ENCODE peak calls at places on chromosomes 6 and 20, in seven cellular contexts. Y is HepG2; Q is CD4-positive, CD25-positive, alpha-beta regulatory T cell; D is tibial artery; K is CD8-positive, alpha-beta memory T cell; V is cardiac muscle cell; C is gastrocnemius medialis. R is an unnamed sample.
A peak's percentile ranks its signal among the peaks of the same experiment; 100 is the strongest.

GRCh38 chr6:53922571-53922981 is 127.8 kb downstream of the LRRC1 start:
- DNase-seq in Y (peak; percentile 20), V (no peak), C (no peak), Q (no peak), K (no peak), D (no peak), R (no peak)

GRCh38 chr6:106446287-106446885 is 85.9 kb downstream of the CRYBG1 start:
- DNase-seq in K (peak; percentile 13), Y (no peak), V (peak; percentile 27), D (no peak), C (no peak), Q (peak; percentile 38), R (no peak)

GRCh38 chr6:160445130-160445529 is 97.0 kb downstream of the SLC22A3 start:
- DNase-seq in K (no peak), Y (no peak), Q (no peak), C (no peak), V (no peak), D (no peak), R (no peak)

GRCh38 chr6:3293271-3294155 is 34.8 kb downstream of the PSMG4 start:
- DNase-seq in D (peak; percentile 13), V (no peak), Q (no peak), K (no peak), Y (no peak), C (peak; percentile 8), R (no peak)

GRCh38 chr6:3269412-3269975 is 10.7 kb downstream of the PSMG4 start:
- DNase-seq in V (no peak), Y (no peak), Q (no peak), C (no peak), K (no peak), D (no peak), R (no peak)

GRCh38 chr6:150068173-150068785 is 642 bp downstream of the ULBP3 start:
- DNase-seq in V (no peak), C (no peak), Y (no peak), D (no peak), K (no peak), Q (peak; percentile 17), R (no peak)

GRCh38 chr20:57106692-57107091 is 159.7 kb downstream of the BMP7 start:
- DNase-seq in Y (no peak), C (no peak), D (no peak), K (no peak), Q (no peak), V (no peak), R (no peak)

GRCh38 chr6:95572098-95572497 is 5.2 kb upstream of the MANEA start:
- DNase-seq in Q (peak; percentile 20), Y (no peak), K (no peak), V (no peak), D (no peak), C (no peak), R (no peak)

GRCh38 chr20:50592282-50593004 is 82.3 kb downstream of the PTPN1 start:
- DNase-seq in D (no peak), Y (no peak), C (peak; percentile 48), V (no peak), Q (no peak), K (no peak), R (peak; percentile 73)

GRCh38 chr6:116255246-116255800 is 1.4 kb upstream of the TSPYL4 start:
- DNase-seq in Y (peak; percentile 65), K (no peak), Q (no peak), C (no peak), V (peak; percentile 35), D (no peak), R (no peak)

GRCh38 chr6:30881987-30882763 is 2.1 kb upstream of the DDR1 start:
- DNase-seq in Y (no peak), V (peak; percentile 48), K (no peak), C (no peak), D (no peak), Q (no peak), R (no peak)

GRCh38 chr6:3259491-3259958 is 778 bp downstream of the PSMG4 start:
- DNase-seq in V (peak; percentile 31), K (no peak), C (peak; percentile 31), Y (peak; percentile 36), D (no peak), Q (peak; percentile 54), R (peak; percentile 31)

GRCh38 chr6:1689141-1689540 is 79.4 kb downstream of the FOXC1 start:
- DNase-seq in D (no peak), Q (no peak), C (no peak), V (no peak), K (no peak), Y (no peak), R (no peak)

GRCh38 chr6:133101790-133102189 is 139.4 kb upstream of the EYA4 start:
- DNase-seq in Y (no peak), K (no peak), V (no peak), C (no peak), D (no peak), Q (no peak), R (no peak)

GRCh38 chr6:35678814-35679213 is 9.9 kb downstream of the FKBP5 start:
- DNase-seq in Y (no peak), V (no peak), D (no peak), C (no peak), K (no peak), Q (no peak), R (no peak)

GRCh38 chr6:6801635-6802218 is 213.2 kb downstream of the LY86 start:
- DNase-seq in V (no peak), D (no peak), Y (no peak), Q (no peak), K (no peak), C (no peak), R (no peak)

GRCh38 chr6:26183581-26184408 is 96.6 kb downstream of the HFE start:
- DNase-seq in D (peak; percentile 59), Q (peak; percentile 95), C (no peak), V (peak; percentile 93), K (peak; percentile 77), Y (no peak), R (peak; percentile 53)

GRCh38 chr6:54102239-54102638 is 9.0 kb upstream of the MLIP start:
- DNase-seq in C (no peak), Q (no peak), K (no peak), V (no peak), D (no peak), Y (no peak), R (no peak)

GRCh38 chr6:14105547-14105946 is 12.0 kb upstream of the CD83 start:
- DNase-seq in V (no peak), Y (no peak), D (no peak), K (no peak), C (no peak), Q (no peak), R (no peak)

GRCh38 chr6:34148864-34149810 is 3.2 kb upstream of the GRM4 start:
- DNase-seq in K (no peak), D (no peak), Y (no peak), Q (no peak), C (no peak), V (no peak), R (no peak)

GRCh38 chr20:1376453-1377270 is 16.2 kb downstream of the FKBP1A start:
- DNase-seq in Y (no peak), C (no peak), D (no peak), V (no peak), K (no peak), Q (no peak), R (no peak)

GRCh38 chr20:1375515-1375914 is 17.3 kb downstream of the FKBP1A start:
- DNase-seq in V (peak; percentile 75), K (no peak), D (no peak), Q (no peak), C (peak; percentile 56), Y (no peak), R (no peak)

GRCh38 chr20:1376007-1376406 is 16.8 kb downstream of the FKBP1A start:
- DNase-seq in Q (no peak), D (no peak), C (no peak), K (no peak), Y (no peak), V (no peak), R (no peak)

GRCh38 chr20:1377341-1377871 is 15.4 kb downstream of the FKBP1A start:
- DNase-seq in C (no peak), Q (no peak), V (no peak), K (no peak), D (no peak), Y (no peak), R (no peak)

DNA sequence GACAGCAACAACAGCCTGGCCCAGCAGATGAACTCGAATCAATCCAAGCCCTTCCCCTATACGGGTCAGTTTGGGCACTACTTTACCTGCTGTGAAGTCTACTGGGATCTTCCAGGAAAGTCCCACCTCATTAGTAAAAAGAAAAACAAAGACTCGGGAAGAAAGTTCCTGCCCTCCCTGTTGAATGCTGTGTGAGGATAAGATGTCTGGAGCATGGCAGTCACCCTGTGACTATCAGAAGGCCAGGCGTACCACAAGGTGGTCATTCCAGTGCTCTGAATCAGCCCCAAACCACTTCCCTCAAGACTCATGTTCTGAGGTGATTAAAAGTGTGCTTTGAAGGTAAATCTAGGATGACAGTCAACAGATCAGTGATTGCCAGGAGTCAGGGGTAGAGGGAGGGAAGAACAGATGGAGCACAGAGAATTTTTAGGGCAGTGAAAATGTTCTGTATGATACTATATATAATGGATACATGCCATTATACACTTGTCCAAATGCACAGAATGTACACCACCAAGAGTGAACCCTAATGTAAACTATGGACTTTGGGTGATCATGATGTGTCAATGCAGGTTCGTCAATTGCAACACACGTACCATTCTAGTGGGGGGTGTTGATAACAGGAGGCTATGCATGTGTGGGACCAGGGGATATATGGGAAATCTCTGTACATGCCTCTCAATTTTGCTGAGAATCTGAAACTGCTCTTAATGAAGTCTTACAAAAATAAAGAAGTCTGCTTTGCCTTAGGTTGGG is 14.7 kb downstream of the FKBP1A start:
- DNase-seq in Q (no peak), V (no peak), K (no peak), Y (peak; percentile 48), C (no peak), D (no peak), R (no peak)
- H3K4me1 ChIP-seq in Q (peaks cover 45% of the 10 kb centered on the region), V (peaks cover 3% of the 10 kb centered on the region), K (peaks cover 69% of the 10 kb centered on the region), Y (peaks cover 60% of the 10 kb centered on the region), C (peaks cover 85% of the 10 kb centered on the region), D (no peaks in the 10 kb centered on the region), R (peaks cover 100% of the 10 kb centered on the region)

DNA sequence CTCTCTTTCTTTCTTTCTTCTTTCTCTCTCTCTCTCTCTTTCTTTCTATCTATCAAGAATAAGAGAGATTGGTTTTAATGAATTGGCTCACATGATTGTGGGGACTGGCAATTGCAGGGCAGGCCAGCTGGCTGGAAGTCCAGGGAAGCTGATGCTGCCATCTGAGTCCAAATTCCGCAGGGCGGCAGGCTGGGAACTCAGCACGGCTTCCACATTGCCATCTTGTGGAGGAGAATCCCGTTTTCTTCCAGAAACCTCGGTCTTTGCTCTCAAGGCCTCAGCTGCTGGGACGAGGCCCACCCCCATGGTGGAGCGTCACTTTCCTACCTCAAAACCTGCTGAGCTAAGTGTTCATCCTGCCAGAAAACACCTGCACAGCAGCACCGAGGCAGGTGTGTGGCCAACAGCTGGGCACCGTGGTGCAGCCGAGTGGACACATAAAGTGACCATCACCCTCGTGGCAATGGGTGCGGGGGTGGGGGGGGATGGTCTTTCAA is 58.8 kb upstream of the SLCO4A1 start:
- DNase-seq in Q (no peak), K (no peak), D (no peak), Y (no peak), V (peak; percentile 10), C (no peak), R (no peak)
- H3K4me3 ChIP-seq in Q (no peak overlapping the region), K (no peak overlapping the region), D (no peak overlapping the region), Y (no peak overlapping the region), V (no peak overlapping the region), C (no peak overlapping the region), R (no peak overlapping the region)

GRCh38 chr6:170045981-170046667 is 244.8 kb downstream of the DLL1 start:
- DNase-seq in C (peak; percentile 11), V (peak; percentile 15), K (no peak), D (no peak), Q (no peak), Y (no peak), R (no peak)
- H3K9me3 ChIP-seq in C (no peaks in the 10 kb centered on the region), V (no peaks in the 10 kb centered on the region), K (no peaks in the 10 kb centered on the region), D (no peaks in the 10 kb centered on the region), Q (no peaks in the 10 kb centered on the region), Y (no peaks in the 10 kb centered on the region), R (no peaks in the 10 kb centered on the region)

GRCh38 chr20:49446080-49446479 is 36.4 kb downstream of the KCNB1 start:
- DNase-seq in K (no peak), D (no peak), V (no peak), C (no peak), Y (no peak), Q (no peak), R (no peak)
- H3K4me1 ChIP-seq in K (no peaks in the 10 kb centered on the region), D (no peaks in the 10 kb centered on the region), V (peaks cover 11% of the 10 kb centered on the region), C (peaks cover 33% of the 10 kb centered on the region), Y (peaks cover 13% of the 10 kb centered on the region), Q (no peaks in the 10 kb centered on the region), R (peaks cover 40% of the 10 kb centered on the region)